ENCODE peak calls at places on chromosomes 1 and 21, in six cellular contexts. T is neural progenitor cell, P is trophoblast cell, X is fibroblast of lung, H is heart left ventricle, D is stomach. V is an unnamed sample. For H3K9me3, the result is how much of the 10 kb centered on the place peaks cover.

GRCh38 chr21:35198004-35198403 is 148.9 kb upstream of the RUNX1 start:
- DNase-seq in T (no peak), P (peak), X (peak), H (no peak), D (no peak), V (no peak)

GRCh38 chr1:58884706-58885661 is 101.1 kb upstream of the JUN start:
- DNase-seq in T (no peak), P (no peak), X (no peak), H (no peak), D (peak), V (peak)

GRCh38 chr1:244460195-244460594 is 878 bp upstream of the CATSPERE start:
- DNase-seq in T (no peak), P (no peak), X (peak), H (no peak), D (no peak), V (no peak)

GRCh38 chr1:17953921-17954320 is 153.7 kb upstream of the IGSF21 start:
- DNase-seq in T (no peak), P (no peak), X (no peak), H (no peak), D (no peak), V (no peak)

GRCh38 chr1:6330410-6330827 is 63.1 kb downstream of the ACOT7 start:
- DNase-seq in T (no peak), P (no peak), X (peak), H (no peak), D (no peak), V (no peak)

GRCh38 chr1:58717979-58718378 is 18.1 kb upstream of the MYSM1 start:
- DNase-seq in T (no peak), P (no peak), X (no peak), H (no peak), D (no peak), V (no peak)

GRCh38 chr1:210360852-210361477 is 32.3 kb downstream of the HHAT start:
- DNase-seq in T (peak), P (no peak), X (peak), H (no peak), D (no peak), V (no peak)

GRCh38 chr1:8889925-8890785 is 11.7 kb upstream of the ENO1 start:
- DNase-seq in T (no peak), P (no peak), X (peak), H (peak), D (peak), V (no peak)

GRCh38 chr21:44850905-44851657 is 22.4 kb downstream of the PTTG1IP start:
- DNase-seq in T (no peak), P (no peak), X (no peak), H (no peak), D (no peak), V (no peak)

GRCh38 chr1:90176530-90176929 is 181.6 kb downstream of the ZNF326 start:
- DNase-seq in T (no peak), P (no peak), X (no peak), H (no peak), D (no peak), V (no peak)

GRCh38 chr1:12610305-12610935 is 7.6 kb downstream of the DHRS3 start:
- DNase-seq in T (no peak), P (no peak), X (no peak), H (no peak), D (no peak), V (no peak)

GRCh38 chr1:226424228-226425003 is 16.5 kb upstream of the PARP1 start:
- DNase-seq in T (peak), P (no peak), X (peak), H (no peak), D (no peak), V (no peak)

GRCh38 chr1:173118404-173118803 is 67.7 kb upstream of the TNFSF18 start:
- DNase-seq in T (no peak), P (no peak), X (no peak), H (no peak), D (no peak), V (no peak)
- H3K27ac ChIP-seq in T (no peak), P (no peak), X (no peak), H (no peak), D (no peak), V (no peak)

GRCh38 chr1:109984190-109984455 is 442 bp upstream of the AHCYL1 start:
- DNase-seq in T (no peak), P (no peak), X (peak), H (no peak), D (no peak), V (no peak)
- H3K4me3 ChIP-seq in T (no peak), P (no peak), X (no peak), H (peak), D (peak), V (peak)

DNA sequence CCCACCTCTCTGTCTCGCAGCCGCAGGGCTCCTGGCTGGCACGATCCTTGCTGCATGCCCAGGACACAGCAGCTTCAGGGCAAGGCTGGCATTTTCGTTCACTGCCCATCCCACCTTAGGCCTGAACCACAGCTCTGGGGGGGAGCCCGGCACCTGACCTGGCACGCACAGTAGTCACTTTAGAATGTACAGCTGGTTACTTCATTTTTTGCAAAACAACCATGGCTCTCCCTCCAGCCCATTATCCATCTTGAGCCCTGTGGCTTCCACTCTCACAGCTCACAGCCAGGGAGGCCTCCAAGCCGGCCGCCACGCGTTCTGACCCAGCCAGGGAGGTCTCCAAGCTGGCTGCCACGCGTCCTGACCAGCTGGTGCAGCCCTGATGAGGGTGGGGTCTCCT is 54.8 kb upstream of the ACTRT2 start:
- DNase-seq in T (no peak), P (no peak), X (no peak), H (no peak), D (no peak), V (peak)
- H3K9me3 ChIP-seq in T (under half), P (half or more), X (under half), H (under half), D (under half), V (under half)

GRCh38 chr1:38027201-38028104 is 14.9 kb downstream of the UTP11 start:
- DNase-seq in T (no peak), P (no peak), X (no peak), H (no peak), D (no peak), V (peak)

GRCh38 chr1:38029081-38029681 is 16.6 kb downstream of the UTP11 start:
- DNase-seq in T (peak), P (no peak), X (peak), H (no peak), D (no peak), V (no peak)

GRCh38 chr1:38029725-38030511 is 16.7 kb downstream of the POU3F1 start:
- DNase-seq in T (no peak), P (no peak), X (peak), H (no peak), D (no peak), V (peak)

GRCh38 chr1:38028105-38028591 is 15.6 kb downstream of the UTP11 start:
- DNase-seq in T (no peak), P (no peak), X (no peak), H (no peak), D (no peak), V (no peak)

DNA sequence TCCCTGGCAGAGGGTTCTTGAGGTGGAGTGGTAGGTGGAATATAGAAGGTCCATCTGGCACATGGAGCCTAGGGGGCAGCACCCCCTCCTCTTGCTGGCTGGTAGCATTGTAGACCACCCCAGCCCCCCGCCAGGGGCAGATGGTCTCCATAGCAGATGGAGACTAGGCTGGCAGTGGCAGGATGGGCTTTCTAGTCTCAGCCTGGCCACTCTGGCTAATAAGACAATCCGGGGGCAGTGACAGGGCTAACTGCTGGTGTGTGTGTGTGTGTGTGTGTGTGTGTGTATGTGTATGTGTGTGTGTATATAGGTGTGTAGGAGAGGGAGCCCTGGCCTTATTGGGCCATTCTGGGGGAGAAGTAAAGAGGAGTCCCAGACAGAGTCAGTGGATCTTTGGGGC is 16.1 kb downstream of the UTP11 start:
- DNase-seq in T (no peak), P (no peak), X (no peak), H (no peak), D (no peak), V (no peak)
- H3K27ac ChIP-seq in T (no peak), P (no peak), X (no peak), H (no peak), D (no peak), V (no peak)

DNA sequence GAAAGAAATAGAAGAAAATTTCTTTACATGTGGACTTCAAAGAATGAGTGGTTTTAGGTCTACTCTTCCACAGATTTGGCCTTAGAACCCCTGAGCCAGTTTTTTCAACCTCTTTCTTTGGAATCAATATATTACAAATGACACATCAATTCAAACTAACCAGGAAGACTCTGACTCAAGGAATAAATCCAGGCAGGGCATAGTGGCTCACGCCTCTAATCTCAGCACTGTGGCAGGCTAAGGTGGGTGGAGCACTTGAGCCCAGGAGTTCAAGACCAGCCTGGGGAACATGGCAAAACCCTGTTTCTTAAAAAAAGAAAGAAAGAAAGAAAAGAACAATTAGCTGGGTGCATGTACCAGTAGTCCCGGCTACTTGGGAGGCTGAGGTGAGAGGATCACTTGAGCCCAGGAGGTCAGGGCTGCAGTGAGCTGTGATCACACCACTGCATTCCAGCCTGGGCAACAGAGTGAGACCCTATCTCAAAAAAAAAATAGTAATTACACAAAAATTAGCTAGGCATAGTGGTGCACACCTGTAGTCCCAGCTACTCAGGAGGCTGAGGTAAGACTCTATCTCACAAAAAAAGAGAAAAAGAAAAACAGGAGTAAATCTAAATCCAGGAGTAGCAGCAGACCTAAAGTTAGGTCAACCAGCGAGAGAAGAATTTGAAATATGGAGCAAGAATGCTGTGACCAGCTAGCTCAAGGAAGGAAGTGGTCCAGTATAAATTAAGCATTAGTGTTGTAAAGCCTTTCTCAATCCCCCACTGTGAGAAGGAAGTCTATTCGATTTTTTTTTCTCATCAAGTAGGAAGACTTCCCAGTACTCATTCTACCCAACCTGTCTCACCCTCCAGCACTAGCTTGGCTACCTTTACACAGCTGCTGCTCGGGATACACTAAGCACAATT is 1.9 kb downstream of the SORT1 start:
- DNase-seq in T (peak), P (peak), X (peak), H (no peak), D (no peak), V (no peak)
- H3K4me3 ChIP-seq in T (peak), P (peak), X (no peak), H (peak), D (peak), V (no peak)

DNA sequence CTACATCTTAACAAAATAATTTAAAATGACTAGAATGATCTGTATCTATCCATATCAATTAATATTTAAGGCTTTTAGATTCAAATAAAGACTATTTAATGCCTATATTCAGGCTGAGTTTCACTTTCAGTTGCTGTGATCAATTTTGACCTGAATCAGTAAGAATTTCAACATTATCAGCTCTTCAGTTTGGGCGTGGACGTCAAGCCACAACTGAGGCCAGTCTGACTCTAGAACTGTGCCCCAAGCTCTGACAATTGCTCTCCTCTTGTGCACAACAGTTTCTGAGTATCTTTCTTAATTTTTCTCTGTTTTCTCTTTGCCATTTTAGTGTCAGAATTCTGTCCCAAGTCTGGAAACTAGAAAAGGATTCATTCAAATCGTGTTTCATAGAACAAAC is 1095.5 kb downstream of the PLA2G4A start:
- DNase-seq in T (no peak), P (no peak), X (no peak), H (no peak), D (no peak), V (no peak)
- H3K9me3 ChIP-seq in T (under half), P (under half), X (under half), H (under half), D (under half), V (under half)

GRCh38 chr21:37207441-37208009 is 59.6 kb downstream of the VPS26C start:
- DNase-seq in T (no peak), P (no peak), X (peak), H (no peak), D (no peak), V (no peak)
- H3K27ac ChIP-seq in T (no peak), P (no peak), X (no peak), H (peak), D (peak), V (peak)

GRCh38 chr1:158037876-158038359 is 44.5 kb downstream of the KIRREL1 start:
- DNase-seq in T (no peak), P (no peak), X (peak), H (no peak), D (no peak), V (no peak)

GRCh38 chr1:158035976-158036583 is 42.6 kb downstream of the KIRREL1 start:
- DNase-seq in T (peak), P (peak), X (peak), H (no peak), D (no peak), V (no peak)

GRCh38 chr1:158039380-158039779 is 45.9 kb downstream of the KIRREL1 start:
- DNase-seq in T (no peak), P (no peak), X (peak), H (no peak), D (no peak), V (no peak)

GRCh38 chr1:158037008-158037875 is 43.8 kb downstream of the KIRREL1 start:
- DNase-seq in T (no peak), P (no peak), X (no peak), H (no peak), D (no peak), V (no peak)

GRCh38 chr1:158035014-158035413 is 41.6 kb downstream of the KIRREL1 start:
- DNase-seq in T (no peak), P (no peak), X (no peak), H (no peak), D (no peak), V (no peak)
- H3K4me3 ChIP-seq in T (no peak), P (no peak), X (no peak), H (no peak), D (no peak), V (no peak)

GRCh38 chr1:4658643-4659042 is 4.2 kb downstream of the AJAP1 start:
- DNase-seq in T (peak), P (no peak), X (no peak), H (no peak), D (no peak), V (no peak)

GRCh38 chr1:4659247-4659646 is 4.8 kb downstream of the AJAP1 start:
- DNase-seq in T (peak), P (no peak), X (no peak), H (no peak), D (no peak), V (no peak)

GRCh38 chr1:4656533-4657140 is 2.2 kb downstream of the AJAP1 start:
- DNase-seq in T (no peak), P (no peak), X (no peak), H (no peak), D (no peak), V (no peak)

GRCh38 chr1:4657244-4657789 is 2.9 kb downstream of the AJAP1 start:
- DNase-seq in T (no peak), P (no peak), X (no peak), H (no peak), D (no peak), V (no peak)

DNA sequence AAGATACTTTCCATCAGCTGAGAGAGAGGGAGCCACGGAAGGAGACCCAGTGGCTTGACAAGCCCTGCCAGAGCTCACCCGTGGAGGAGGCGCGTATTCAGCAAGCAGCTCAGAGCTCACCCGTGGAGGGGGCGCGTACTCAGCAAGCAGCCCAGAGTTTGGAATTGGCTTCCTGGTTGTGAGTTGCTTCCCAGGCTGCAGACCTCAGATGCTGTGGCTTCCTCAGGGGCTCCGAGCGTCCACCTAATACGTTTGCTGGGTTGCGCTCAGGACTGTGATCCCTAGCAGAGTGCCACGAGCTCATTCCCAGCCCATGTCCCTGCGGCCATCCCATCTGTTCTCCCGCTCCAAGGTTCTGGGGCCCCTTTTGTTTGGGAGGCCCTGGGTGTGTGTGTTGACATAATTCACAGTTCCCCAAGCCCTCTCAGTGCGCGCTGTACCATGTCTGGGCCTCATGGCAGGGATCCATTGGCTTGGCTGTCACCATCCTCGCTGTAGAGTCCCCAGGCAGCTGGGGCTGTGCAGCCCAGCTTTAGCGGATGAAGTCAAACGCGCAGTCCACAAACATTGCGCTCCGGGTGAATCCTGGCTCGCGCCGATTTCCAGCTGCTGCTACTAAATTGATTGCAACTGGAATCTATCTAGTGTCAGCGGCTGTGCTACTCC is 3.6 kb downstream of the AJAP1 start:
- DNase-seq in T (peak), P (no peak), X (no peak), H (no peak), D (no peak), V (no peak)
- H3K9me3 ChIP-seq in T (under half), P (under half), X (under half), H (under half), D (under half), V (under half)

V was measured in pancreas.